ENCODE peak calls at places on chromosomes 4 and X, in five cellular contexts. W is IMR-90, Y is neuronal stem cell, F is H1, N is mesenchymal stem cell. Z is an unnamed sample.

GRCh38 chr4:186628058-186628711 is 72.8 kb upstream of the MTNR1A start:
- DNase-seq in W (no peak), Y (no peak), N (no peak), F (no peak), Z (no peak)

GRCh38 chrX:48045410-48046311 is 25.8 kb downstream of the ZNF630 start:
- DNase-seq in W (peak; percentile 77), N (peak; percentile 35), F (no peak), Y (no peak), Z (no peak)

GRCh38 chr4:141046255-141046654 is 87.0 kb downstream of the RNF150 start:
- DNase-seq in N (peak; percentile 97), Y (no peak), W (peak; percentile 100), F (no peak), Z (no peak)

GRCh38 chr4:84126061-84126787 is 372.9 kb downstream of the NKX6-1 start:
- DNase-seq in N (no peak), W (no peak), F (no peak), Y (no peak), Z (no peak)

GRCh38 chr4:128353791-128354190 is 66.2 kb upstream of the PGRMC2 start:
- DNase-seq in F (no peak), W (peak; percentile 74), Y (no peak), N (peak; percentile 90), Z (no peak)

GRCh38 chr4:176123710-176124407 is 58.2 kb downstream of the WDR17 start:
- DNase-seq in Y (peak; percentile 6), W (no peak), N (peak; percentile 20), F (no peak), Z (peak; percentile 56)

GRCh38 chr4:113094802-113095201 is 45.3 kb downstream of the ANK2 start:
- DNase-seq in Y (no peak), N (peak; percentile 18), W (no peak), F (no peak), Z (no peak)

GRCh38 chr4:13906727-13907126 is 279.2 kb upstream of the BOD1L1 start:
- DNase-seq in N (no peak), W (peak; percentile 12), F (no peak), Y (no peak), Z (no peak)

GRCh38 chr4:20203508-20203907 is 48.2 kb upstream of the SLIT2 start:
- DNase-seq in W (peak; percentile 92), F (no peak), Y (no peak), N (peak; percentile 52), Z (no peak)

DNA sequence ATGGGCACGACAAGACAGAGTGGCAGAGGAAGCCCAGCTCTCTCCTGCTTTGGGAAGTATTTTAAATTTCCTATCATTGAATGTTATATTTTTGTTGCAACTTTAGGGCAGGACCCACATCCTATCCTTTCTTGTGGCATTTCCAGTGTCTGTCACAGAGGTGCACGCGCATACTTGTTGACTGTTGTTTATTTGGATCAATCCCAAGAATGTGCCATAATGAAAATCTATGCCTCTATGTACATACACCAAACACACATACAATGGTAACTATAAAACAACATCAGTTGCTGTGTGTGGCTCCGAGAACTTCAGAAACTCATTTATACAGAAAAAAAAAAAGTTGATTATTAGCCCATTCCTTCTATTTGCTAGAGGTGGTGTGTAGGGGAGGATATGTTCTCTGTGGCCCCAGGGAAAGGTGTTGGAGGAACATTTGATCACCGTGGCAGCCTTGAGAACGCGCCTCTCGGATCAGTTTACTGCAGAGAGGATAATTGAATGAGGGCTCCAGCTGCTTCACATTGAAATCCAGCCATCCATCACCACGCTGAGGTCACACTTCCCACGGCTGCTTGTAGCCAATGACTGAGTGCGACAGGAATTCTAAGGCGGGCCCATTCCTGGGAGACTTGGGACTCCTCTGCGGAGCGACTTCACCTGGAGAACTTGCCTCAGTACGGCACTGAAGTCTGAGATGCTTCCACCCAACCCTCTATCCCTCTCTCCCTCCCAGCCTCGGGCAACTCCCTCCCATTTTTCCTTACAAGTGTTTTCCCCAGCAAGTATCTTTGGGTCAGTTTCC is 19.6 kb downstream of the SMPX start:
- DNase-seq in W (no peak), F (peak; percentile 61), N (no peak), Y (peak; percentile 18), Z (peak; percentile 85)
- H2AFZ ChIP-seq in W (no peak overlapping the region), F (peak overlapping the region; percentile 70), N (no peak overlapping the region), Y (peak overlapping the region; percentile 54), Z (peak overlapping the region; percentile 94)

GRCh38 chr4:26010266-26010665 is 96.2 kb downstream of the SMIM20 start:
- DNase-seq in N (no peak), Y (no peak), W (no peak), F (no peak), Z (no peak)

GRCh38 chr4:26009502-26009901 is 95.5 kb downstream of the SMIM20 start:
- DNase-seq in N (no peak), F (no peak), Y (no peak), W (no peak), Z (no peak)

GRCh38 chr4:26020083-26020668 is 106.2 kb downstream of the SMIM20 start:
- DNase-seq in W (peak; percentile 84), Y (no peak), N (peak; percentile 87), F (no peak), Z (no peak)

GRCh38 chr4:26015906-26016305 is 101.9 kb downstream of the SMIM20 start:
- DNase-seq in F (no peak), N (no peak), W (no peak), Y (no peak), Z (no peak)

DNA sequence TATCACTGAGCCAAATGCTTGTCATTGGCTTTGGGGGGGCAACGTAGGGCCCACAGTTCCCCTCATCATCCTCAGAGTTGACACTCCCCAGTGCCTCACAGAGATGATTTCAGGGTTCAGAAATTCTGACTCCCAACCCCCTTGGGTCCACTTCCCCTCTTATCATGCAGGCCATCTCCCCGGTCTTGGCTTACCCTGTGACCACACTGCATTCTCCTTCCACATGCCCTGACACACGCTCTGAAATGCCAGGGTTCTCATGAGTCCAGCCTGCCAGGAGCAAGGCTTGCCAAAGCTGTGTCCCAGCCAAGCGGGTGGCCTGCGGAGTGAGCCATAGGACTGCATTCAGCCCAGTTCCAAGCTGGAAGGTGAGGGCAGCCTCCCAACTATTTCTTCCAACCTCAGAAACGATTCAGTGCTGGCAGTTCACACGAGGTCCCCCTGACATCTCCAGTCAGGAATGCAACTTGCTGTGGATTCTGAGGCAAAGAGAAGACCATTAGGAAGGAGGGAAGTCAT is 101.2 kb downstream of the SMIM20 start:
- DNase-seq in N (peak; percentile 85), W (peak; percentile 97), F (no peak), Y (no peak), Z (no peak)
- H3K27ac ChIP-seq in N (no peak overlapping the region), W (peak overlapping the region; percentile 34), F (no peak overlapping the region), Y (no peak overlapping the region), Z (no peak overlapping the region)

DNA sequence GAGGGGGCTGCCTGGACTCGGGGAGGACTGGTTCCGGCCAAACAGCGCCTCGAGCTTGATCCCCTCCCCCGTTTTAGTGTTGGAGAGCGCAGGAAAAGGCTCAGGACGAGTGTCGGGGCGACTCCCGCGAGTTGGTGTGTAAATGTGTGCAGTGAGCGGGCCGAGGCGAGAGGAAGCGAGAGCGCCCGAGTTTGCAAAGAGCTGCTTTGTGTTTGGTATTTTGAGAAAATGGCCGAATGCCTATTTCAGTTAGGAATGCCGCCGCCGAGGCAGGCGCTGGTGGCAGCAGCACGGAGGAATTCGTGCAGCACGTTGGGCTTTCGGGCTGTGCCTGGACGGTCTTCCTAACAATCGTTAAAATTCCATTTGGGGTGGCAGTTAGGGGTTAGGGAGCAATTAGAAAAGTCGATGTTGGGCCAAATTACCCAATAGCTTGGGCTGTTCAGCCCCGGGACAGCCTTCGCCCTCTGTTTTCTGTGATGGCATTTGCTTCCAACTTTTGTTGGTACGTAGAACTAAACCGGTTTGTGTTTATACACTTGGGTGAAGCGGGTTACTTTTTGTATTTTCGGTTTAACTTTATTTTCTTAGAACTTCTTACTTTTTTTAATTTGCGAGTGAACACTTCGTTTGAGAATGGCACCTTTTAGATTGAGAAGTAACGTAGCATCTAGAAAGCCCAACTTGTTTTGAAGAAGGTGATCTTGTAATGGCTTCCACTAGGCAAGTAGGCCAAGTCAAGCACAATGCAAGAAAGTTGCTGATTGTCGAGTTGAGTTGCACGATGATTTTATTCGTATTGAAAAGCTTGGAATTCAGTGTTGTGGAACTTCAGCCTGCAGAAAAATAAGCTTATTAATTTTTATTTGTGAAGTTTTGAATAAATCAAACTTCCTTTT is 1.6 kb downstream of the REST start:
- DNase-seq in F (peak; percentile 66), N (peak; percentile 70), W (peak; percentile 52), Y (peak; percentile 58), Z (peak; percentile 46)
- H2BK15ac ChIP-seq in F (no peak overlapping the region), N (no peak overlapping the region), W (no peak overlapping the region), Y (no peak overlapping the region), Z (no peak overlapping the region)

DNA sequence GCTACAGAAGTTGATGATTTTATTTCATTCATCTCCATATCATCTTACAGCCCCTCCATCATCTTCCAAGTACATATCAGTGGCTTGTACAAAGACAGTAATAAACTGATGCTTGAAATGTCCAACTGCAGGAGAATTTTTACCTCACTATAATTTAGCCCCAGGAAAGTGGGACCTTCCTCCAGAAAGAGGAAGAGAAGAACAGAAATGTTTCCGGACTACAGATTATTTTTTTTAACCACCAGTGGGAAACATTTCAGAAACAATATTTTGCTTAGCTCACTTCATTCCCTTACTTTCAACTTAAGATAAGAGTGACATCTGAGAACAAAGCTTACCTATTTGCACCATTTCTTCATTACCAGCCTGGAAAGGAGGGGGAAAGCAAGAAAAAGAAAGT is 2.0 kb downstream of the ADAMTS3 start:
- DNase-seq in F (no peak), N (no peak), W (no peak), Y (no peak), Z (no peak)
- H2AFZ ChIP-seq in F (peak overlapping the region; percentile 95), N (no peak overlapping the region), W (no peak overlapping the region), Y (peak overlapping the region; percentile 98), Z (no peak overlapping the region)

Z was measured in H9.